ENCODE peak calls at places on chromosomes 4 and X, in five cellular contexts. One of them, this sample, is unnamed.

GRCh38 chrX:9464435-9465371 is at the start of gene TBL1X:
- DNase-seq in naive thymus-derived CD8-positive, alpha-beta T cell: peak
- DNase-seq in epithelial cell of esophagus: peak
- DNase-seq in glutamatergic neuron: peak
- DNase-seq in NCI-H345: peak
- DNase-seq in this sample: peak

GRCh38 chrX:15315509-15315908 is at the start of gene ASB11:
- DNase-seq in naive thymus-derived CD8-positive, alpha-beta T cell: no peak
- DNase-seq in epithelial cell of esophagus: no peak
- DNase-seq in glutamatergic neuron: no peak
- DNase-seq in NCI-H345: no peak
- DNase-seq in this sample: no peak

GRCh38 chrX:50431623-50432022 is 39.0 kb downstream of the DGKK start:
- DNase-seq in naive thymus-derived CD8-positive, alpha-beta T cell: no peak
- DNase-seq in epithelial cell of esophagus: no peak
- DNase-seq in glutamatergic neuron: no peak
- DNase-seq in NCI-H345: no peak
- DNase-seq in this sample: no peak

GRCh38 chr4:40878548-40879055 is 128.8 kb downstream of the NSUN7 start:
- DNase-seq in naive thymus-derived CD8-positive, alpha-beta T cell: no peak
- DNase-seq in epithelial cell of esophagus: no peak
- DNase-seq in glutamatergic neuron: no peak
- DNase-seq in NCI-H345: no peak
- DNase-seq in this sample: no peak

GRCh38 chrX:135521405-135522131 is 1.1 kb downstream of the INTS6L start:
- DNase-seq in naive thymus-derived CD8-positive, alpha-beta T cell: peak
- DNase-seq in epithelial cell of esophagus: peak
- DNase-seq in glutamatergic neuron: peak
- DNase-seq in NCI-H345: peak
- DNase-seq in this sample: peak

GRCh38 chr4:29309050-29309449 is 1411.1 kb upstream of the PCDH7 start:
- DNase-seq in naive thymus-derived CD8-positive, alpha-beta T cell: no peak
- DNase-seq in epithelial cell of esophagus: peak
- DNase-seq in glutamatergic neuron: no peak
- DNase-seq in NCI-H345: no peak
- DNase-seq in this sample: no peak

GRCh38 chr4:184900184-184900583 is 74.4 kb upstream of the ACSL1 start:
- DNase-seq in naive thymus-derived CD8-positive, alpha-beta T cell: no peak
- DNase-seq in epithelial cell of esophagus: no peak
- DNase-seq in glutamatergic neuron: no peak
- DNase-seq in NCI-H345: no peak
- DNase-seq in this sample: no peak

GRCh38 chr4:134666640-134667039 is 465.1 kb upstream of the PABPC4L start:
- DNase-seq in naive thymus-derived CD8-positive, alpha-beta T cell: no peak
- DNase-seq in epithelial cell of esophagus: no peak
- DNase-seq in glutamatergic neuron: no peak
- DNase-seq in NCI-H345: no peak
- DNase-seq in this sample: no peak

GRCh38 chrX:68146054-68146453 is 287.2 kb downstream of the OPHN1 start:
- DNase-seq in naive thymus-derived CD8-positive, alpha-beta T cell: no peak
- DNase-seq in epithelial cell of esophagus: peak
- DNase-seq in glutamatergic neuron: no peak
- DNase-seq in NCI-H345: peak
- DNase-seq in this sample: no peak

GRCh38 chr4:182593864-182594263 is 323.3 kb downstream of the DCTD start:
- DNase-seq in naive thymus-derived CD8-positive, alpha-beta T cell: no peak
- DNase-seq in epithelial cell of esophagus: no peak
- DNase-seq in glutamatergic neuron: no peak
- DNase-seq in NCI-H345: no peak
- DNase-seq in this sample: no peak

GRCh38 chr4:110477836-110478235 is 1.9 kb downstream of the ENPEP start:
- DNase-seq in naive thymus-derived CD8-positive, alpha-beta T cell: no peak
- DNase-seq in epithelial cell of esophagus: no peak
- DNase-seq in glutamatergic neuron: no peak
- DNase-seq in NCI-H345: no peak
- DNase-seq in this sample: no peak

GRCh38 chr4:7103031-7103598 is 35.3 kb upstream of the GRPEL1 start:
- DNase-seq in naive thymus-derived CD8-positive, alpha-beta T cell: peak
- DNase-seq in epithelial cell of esophagus: peak
- DNase-seq in glutamatergic neuron: peak
- DNase-seq in NCI-H345: peak
- DNase-seq in this sample: peak

GRCh38 chrX:2464677-2465166 is 36.1 kb downstream of the DHRSX start:
- DNase-seq in naive thymus-derived CD8-positive, alpha-beta T cell: no peak
- DNase-seq in epithelial cell of esophagus: no peak
- DNase-seq in glutamatergic neuron: no peak
- DNase-seq in NCI-H345: no peak
- DNase-seq in this sample: peak

GRCh38 chr4:140851032-140851636 is 94.9 kb upstream of the TBC1D9 start:
- DNase-seq in naive thymus-derived CD8-positive, alpha-beta T cell: peak
- DNase-seq in epithelial cell of esophagus: peak
- DNase-seq in glutamatergic neuron: no peak
- DNase-seq in NCI-H345: peak
- DNase-seq in this sample: peak

GRCh38 chrX:105752334-105752733 is 70.0 kb upstream of the NRK start:
- DNase-seq in naive thymus-derived CD8-positive, alpha-beta T cell: no peak
- DNase-seq in epithelial cell of esophagus: no peak
- DNase-seq in glutamatergic neuron: no peak
- DNase-seq in NCI-H345: peak
- DNase-seq in this sample: no peak

GRCh38 chr4:6104541-6105130 is 86.4 kb upstream of the C4orf50 start:
- DNase-seq in naive thymus-derived CD8-positive, alpha-beta T cell: no peak
- DNase-seq in epithelial cell of esophagus: no peak
- DNase-seq in glutamatergic neuron: no peak
- DNase-seq in NCI-H345: no peak
- DNase-seq in this sample: no peak

GRCh38 chr4:177408023-177408422 is 34.2 kb downstream of the AGA start:
- DNase-seq in naive thymus-derived CD8-positive, alpha-beta T cell: no peak
- DNase-seq in epithelial cell of esophagus: no peak
- DNase-seq in glutamatergic neuron: no peak
- DNase-seq in NCI-H345: no peak
- DNase-seq in this sample: no peak

This sample was measured in WTC11.